ENCODE peak calls at places on chromosomes 7 and 10, in ten cellular contexts. One of them, this sample, is unnamed.

GRCh38 chr10:67606572-67606971 is 89.4 kb downstream of the CTNNA3 start:
- DNase-seq in left colon: no peak
- DNase-seq in SW 1271: peak
- DNase-seq in NCI-H748 treated with DMSO at 0.1 percent for 48 hours: no peak
- DNase-seq in endothelial cell: no peak
- DNase-seq in right lobe of liver: no peak
- DNase-seq in GM10248: no peak
- DNase-seq in stimulated activated CD8-positive, alpha-beta memory T cell treated with anti-CD3 and anti-CD28 coated beads, Interleukin-15, amount 100 ng/mL, for 24 hours: no peak
- DNase-seq in cardiac septum: no peak
- DNase-seq in ACHN: peak
- DNase-seq in this sample: no peak

GRCh38 chr7:42125321-42125720 is 111.7 kb downstream of the GLI3 start:
- DNase-seq in left colon: no peak
- DNase-seq in SW 1271: no peak
- DNase-seq in NCI-H748 treated with DMSO at 0.1 percent for 48 hours: no peak
- DNase-seq in endothelial cell: no peak
- DNase-seq in right lobe of liver: no peak
- DNase-seq in GM10248: no peak
- DNase-seq in stimulated activated CD8-positive, alpha-beta memory T cell treated with anti-CD3 and anti-CD28 coated beads, Interleukin-15, amount 100 ng/mL, for 24 hours: no peak
- DNase-seq in cardiac septum: no peak
- DNase-seq in ACHN: no peak
- DNase-seq in this sample: no peak

GRCh38 chr7:101479217-101479616 is 116.5 kb downstream of the COL26A1 start:
- DNase-seq in left colon: no peak
- DNase-seq in SW 1271: no peak
- DNase-seq in NCI-H748 treated with DMSO at 0.1 percent for 48 hours: no peak
- DNase-seq in endothelial cell: no peak
- DNase-seq in right lobe of liver: no peak
- DNase-seq in GM10248: no peak
- DNase-seq in stimulated activated CD8-positive, alpha-beta memory T cell treated with anti-CD3 and anti-CD28 coated beads, Interleukin-15, amount 100 ng/mL, for 24 hours: no peak
- DNase-seq in cardiac septum: no peak
- DNase-seq in ACHN: no peak
- DNase-seq in this sample: no peak

GRCh38 chr7:16599860-16600259 is 45.7 kb downstream of the ANKMY2 start:
- DNase-seq in left colon: no peak
- DNase-seq in SW 1271: no peak
- DNase-seq in NCI-H748 treated with DMSO at 0.1 percent for 48 hours: peak
- DNase-seq in endothelial cell: no peak
- DNase-seq in right lobe of liver: no peak
- DNase-seq in GM10248: no peak
- DNase-seq in stimulated activated CD8-positive, alpha-beta memory T cell treated with anti-CD3 and anti-CD28 coated beads, Interleukin-15, amount 100 ng/mL, for 24 hours: no peak
- DNase-seq in cardiac septum: no peak
- DNase-seq in ACHN: no peak
- DNase-seq in this sample: peak

GRCh38 chr7:157690058-157690832 is 353.4 kb downstream of the DNAJB6 start:
- DNase-seq in left colon: no peak
- DNase-seq in SW 1271: no peak
- DNase-seq in NCI-H748 treated with DMSO at 0.1 percent for 48 hours: peak
- DNase-seq in endothelial cell: no peak
- DNase-seq in right lobe of liver: peak
- DNase-seq in GM10248: no peak
- DNase-seq in stimulated activated CD8-positive, alpha-beta memory T cell treated with anti-CD3 and anti-CD28 coated beads, Interleukin-15, amount 100 ng/mL, for 24 hours: no peak
- DNase-seq in cardiac septum: peak
- DNase-seq in ACHN: no peak
- DNase-seq in this sample: peak

GRCh38 chr10:84665883-84666463 is 337.6 kb downstream of the CCSER2 start:
- DNase-seq in left colon: no peak
- DNase-seq in SW 1271: no peak
- DNase-seq in NCI-H748 treated with DMSO at 0.1 percent for 48 hours: peak
- DNase-seq in endothelial cell: peak
- DNase-seq in right lobe of liver: peak
- DNase-seq in GM10248: peak
- DNase-seq in stimulated activated CD8-positive, alpha-beta memory T cell treated with anti-CD3 and anti-CD28 coated beads, Interleukin-15, amount 100 ng/mL, for 24 hours: no peak
- DNase-seq in cardiac septum: no peak
- DNase-seq in ACHN: peak
- DNase-seq in this sample: peak

GRCh38 chr10:101444499-101444898 is 90.5 kb downstream of the BTRC start:
- DNase-seq in left colon: no peak
- DNase-seq in SW 1271: no peak
- DNase-seq in NCI-H748 treated with DMSO at 0.1 percent for 48 hours: no peak
- DNase-seq in endothelial cell: no peak
- DNase-seq in right lobe of liver: no peak
- DNase-seq in GM10248: no peak
- DNase-seq in stimulated activated CD8-positive, alpha-beta memory T cell treated with anti-CD3 and anti-CD28 coated beads, Interleukin-15, amount 100 ng/mL, for 24 hours: no peak
- DNase-seq in cardiac septum: no peak
- DNase-seq in ACHN: no peak
- DNase-seq in this sample: no peak

GRCh38 chr7:38539477-38540081 is 91.6 kb downstream of the AMPH start:
- DNase-seq in left colon: no peak
- DNase-seq in SW 1271: no peak
- DNase-seq in NCI-H748 treated with DMSO at 0.1 percent for 48 hours: no peak
- DNase-seq in endothelial cell: no peak
- DNase-seq in right lobe of liver: no peak
- DNase-seq in GM10248: no peak
- DNase-seq in stimulated activated CD8-positive, alpha-beta memory T cell treated with anti-CD3 and anti-CD28 coated beads, Interleukin-15, amount 100 ng/mL, for 24 hours: no peak
- DNase-seq in cardiac septum: no peak
- DNase-seq in ACHN: no peak
- DNase-seq in this sample: no peak

GRCh38 chr10:124493191-124493936 is 31.7 kb downstream of the LHPP start:
- DNase-seq in left colon: no peak
- DNase-seq in SW 1271: no peak
- DNase-seq in NCI-H748 treated with DMSO at 0.1 percent for 48 hours: peak
- DNase-seq in endothelial cell: no peak
- DNase-seq in right lobe of liver: no peak
- DNase-seq in GM10248: no peak
- DNase-seq in stimulated activated CD8-positive, alpha-beta memory T cell treated with anti-CD3 and anti-CD28 coated beads, Interleukin-15, amount 100 ng/mL, for 24 hours: no peak
- DNase-seq in cardiac septum: no peak
- DNase-seq in ACHN: no peak
- DNase-seq in this sample: no peak

This sample was measured in NCI-H146.